ENCODE peak calls at places on chromosomes 11 and 22, in six cellular contexts. One of them, this sample, is unnamed. For H3K27me3 and H3K36me3, the result is how much of the 10 kb centered on the place peaks cover.

GRCh38 chr11:1390603-1391164 is 950 bp downstream of the BRSK2 start:
- DNase-seq in MM.1S: no peak
- DNase-seq in bronchial epithelial cell: no peak
- DNase-seq in CD4-positive, alpha-beta memory T cell: no peak
- DNase-seq in thoracic aorta: no peak
- DNase-seq in uterus: no peak
- DNase-seq in this sample: no peak

GRCh38 chr11:111639226-111639925 is 37.1 kb downstream of the SIK2 start:
- DNase-seq in MM.1S: no peak
- DNase-seq in bronchial epithelial cell: no peak
- DNase-seq in CD4-positive, alpha-beta memory T cell: no peak
- DNase-seq in thoracic aorta: no peak
- DNase-seq in uterus: no peak
- DNase-seq in this sample: no peak

GRCh38 chr11:7046474-7046873 is 26.2 kb downstream of the NLRP14 start:
- DNase-seq in MM.1S: no peak
- DNase-seq in bronchial epithelial cell: peak
- DNase-seq in CD4-positive, alpha-beta memory T cell: no peak
- DNase-seq in thoracic aorta: no peak
- DNase-seq in uterus: no peak
- DNase-seq in this sample: no peak

GRCh38 chr11:88651556-88651955 is 314.0 kb upstream of the CTSC start:
- DNase-seq in MM.1S: no peak
- DNase-seq in bronchial epithelial cell: peak
- DNase-seq in CD4-positive, alpha-beta memory T cell: no peak
- DNase-seq in thoracic aorta: no peak
- DNase-seq in uterus: no peak
- DNase-seq in this sample: no peak

GRCh38 chr11:114440971-114441810 is 1.9 kb downstream of the REXO2 start:
- DNase-seq in MM.1S: no peak
- DNase-seq in bronchial epithelial cell: no peak
- DNase-seq in CD4-positive, alpha-beta memory T cell: no peak
- DNase-seq in thoracic aorta: no peak
- DNase-seq in uterus: no peak
- DNase-seq in this sample: no peak

GRCh38 chr22:22343603-22344276 is 99.2 kb downstream of the VPREB1 start:
- DNase-seq in MM.1S: no peak
- DNase-seq in bronchial epithelial cell: no peak
- DNase-seq in CD4-positive, alpha-beta memory T cell: no peak
- DNase-seq in thoracic aorta: no peak
- DNase-seq in uterus: no peak
- DNase-seq in this sample: no peak

GRCh38 chr11:118353084-118353710 is 6.2 kb upstream of the UBE4A start:
- DNase-seq in MM.1S: peak
- DNase-seq in bronchial epithelial cell: peak
- DNase-seq in CD4-positive, alpha-beta memory T cell: no peak
- DNase-seq in thoracic aorta: no peak
- DNase-seq in uterus: no peak
- DNase-seq in this sample: peak

GRCh38 chr11:26344647-26345046 is 12.7 kb downstream of the ANO3 start:
- DNase-seq in MM.1S: no peak
- DNase-seq in bronchial epithelial cell: no peak
- DNase-seq in CD4-positive, alpha-beta memory T cell: no peak
- DNase-seq in thoracic aorta: no peak
- DNase-seq in uterus: no peak
- DNase-seq in this sample: no peak

GRCh38 chr11:76663912-76664440 is 6.6 kb downstream of the LRRC32 start:
- DNase-seq in MM.1S: no peak
- DNase-seq in bronchial epithelial cell: no peak
- DNase-seq in CD4-positive, alpha-beta memory T cell: no peak
- DNase-seq in thoracic aorta: no peak
- DNase-seq in uterus: no peak
- DNase-seq in this sample: no peak

GRCh38 chr11:67238894-67239794 is 27.1 kb upstream of the GRK2 start:
- DNase-seq in MM.1S: peak
- DNase-seq in bronchial epithelial cell: peak
- DNase-seq in CD4-positive, alpha-beta memory T cell: peak
- DNase-seq in thoracic aorta: no peak
- DNase-seq in uterus: no peak
- DNase-seq in this sample: peak

GRCh38 chr22:42871146-42872050 is 14.3 kb upstream of the ARFGAP3 start:
- DNase-seq in MM.1S: no peak
- DNase-seq in bronchial epithelial cell: no peak
- DNase-seq in CD4-positive, alpha-beta memory T cell: no peak
- DNase-seq in thoracic aorta: no peak
- DNase-seq in uterus: no peak
- DNase-seq in this sample: no peak

GRCh38 chr11:124520253-124520854 is 23.1 kb downstream of the OR8B12 start:
- DNase-seq in MM.1S: no peak
- DNase-seq in bronchial epithelial cell: no peak
- DNase-seq in CD4-positive, alpha-beta memory T cell: no peak
- DNase-seq in thoracic aorta: no peak
- DNase-seq in uterus: no peak
- DNase-seq in this sample: no peak

GRCh38 chr11:86180415-86180814 is 64.1 kb upstream of the EED start:
- DNase-seq in MM.1S: no peak
- DNase-seq in bronchial epithelial cell: no peak
- DNase-seq in CD4-positive, alpha-beta memory T cell: no peak
- DNase-seq in thoracic aorta: no peak
- DNase-seq in uterus: no peak
- DNase-seq in this sample: no peak

GRCh38 chr22:25327018-25327755 is 107.7 kb downstream of the CRYBB2 start:
- DNase-seq in MM.1S: no peak
- DNase-seq in bronchial epithelial cell: no peak
- DNase-seq in CD4-positive, alpha-beta memory T cell: no peak
- DNase-seq in thoracic aorta: no peak
- DNase-seq in uterus: no peak
- DNase-seq in this sample: no peak

GRCh38 chr11:46272816-46273427 is 4.5 kb upstream of the CREB3L1 start:
- DNase-seq in MM.1S: no peak
- DNase-seq in bronchial epithelial cell: peak
- DNase-seq in CD4-positive, alpha-beta memory T cell: no peak
- DNase-seq in thoracic aorta: no peak
- DNase-seq in uterus: peak
- DNase-seq in this sample: no peak

GRCh38 chr11:19561011-19561410 is 151.6 kb upstream of the NAV2 start:
- DNase-seq in MM.1S: no peak
- DNase-seq in bronchial epithelial cell: no peak
- DNase-seq in CD4-positive, alpha-beta memory T cell: no peak
- DNase-seq in thoracic aorta: no peak
- DNase-seq in uterus: no peak
- DNase-seq in this sample: no peak
- H3K27me3 ChIP-seq in MM.1S: under half
- H3K27me3 ChIP-seq in bronchial epithelial cell: under half
- H3K27me3 ChIP-seq in CD4-positive, alpha-beta memory T cell: under half
- H3K27me3 ChIP-seq in thoracic aorta: under half
- H3K27me3 ChIP-seq in uterus: under half
- H3K27me3 ChIP-seq in this sample: under half

GRCh38 chr11:35286156-35286555 is 133.2 kb downstream of the SLC1A2 start:
- DNase-seq in MM.1S: no peak
- DNase-seq in bronchial epithelial cell: no peak
- DNase-seq in CD4-positive, alpha-beta memory T cell: no peak
- DNase-seq in thoracic aorta: no peak
- DNase-seq in uterus: no peak
- DNase-seq in this sample: no peak

GRCh38 chr11:35289821-35290220 is 129.5 kb downstream of the SLC1A2 start:
- DNase-seq in MM.1S: no peak
- DNase-seq in bronchial epithelial cell: peak
- DNase-seq in CD4-positive, alpha-beta memory T cell: no peak
- DNase-seq in thoracic aorta: no peak
- DNase-seq in uterus: no peak
- DNase-seq in this sample: no peak

GRCh38 chr11:35287491-35287890 is 131.9 kb downstream of the SLC1A2 start:
- DNase-seq in MM.1S: no peak
- DNase-seq in bronchial epithelial cell: no peak
- DNase-seq in CD4-positive, alpha-beta memory T cell: no peak
- DNase-seq in thoracic aorta: no peak
- DNase-seq in uterus: no peak
- DNase-seq in this sample: no peak

GRCh38 chr11:35288817-35289541 is 130.4 kb downstream of the SLC1A2 start:
- DNase-seq in MM.1S: peak
- DNase-seq in bronchial epithelial cell: no peak
- DNase-seq in CD4-positive, alpha-beta memory T cell: no peak
- DNase-seq in thoracic aorta: no peak
- DNase-seq in uterus: no peak
- DNase-seq in this sample: no peak

GRCh38 chr11:35288311-35288710 is 131.0 kb downstream of the SLC1A2 start:
- DNase-seq in MM.1S: no peak
- DNase-seq in bronchial epithelial cell: no peak
- DNase-seq in CD4-positive, alpha-beta memory T cell: no peak
- DNase-seq in thoracic aorta: no peak
- DNase-seq in uterus: no peak
- DNase-seq in this sample: no peak
- H3K36me3 ChIP-seq in MM.1S: under half
- H3K36me3 ChIP-seq in bronchial epithelial cell: under half
- H3K36me3 ChIP-seq in CD4-positive, alpha-beta memory T cell: under half
- H3K36me3 ChIP-seq in thoracic aorta: under half
- H3K36me3 ChIP-seq in uterus: under half
- H3K36me3 ChIP-seq in this sample: under half

GRCh38 chr22:34946339-34946985 is 119.5 kb upstream of the ISX start:
- DNase-seq in MM.1S: no peak
- DNase-seq in bronchial epithelial cell: no peak
- DNase-seq in CD4-positive, alpha-beta memory T cell: no peak
- DNase-seq in thoracic aorta: no peak
- DNase-seq in uterus: no peak
- DNase-seq in this sample: no peak
- H3K27me3 ChIP-seq in MM.1S: under half
- H3K27me3 ChIP-seq in bronchial epithelial cell: under half
- H3K27me3 ChIP-seq in CD4-positive, alpha-beta memory T cell: under half
- H3K27me3 ChIP-seq in thoracic aorta: under half
- H3K27me3 ChIP-seq in uterus: under half
- H3K27me3 ChIP-seq in this sample: under half

GRCh38 chr22:49906799-49907290 is 11.4 kb downstream of the ALG12 start:
- DNase-seq in MM.1S: no peak
- DNase-seq in bronchial epithelial cell: no peak
- DNase-seq in CD4-positive, alpha-beta memory T cell: no peak
- DNase-seq in thoracic aorta: no peak
- DNase-seq in uterus: no peak
- DNase-seq in this sample: no peak
- H3K36me3 ChIP-seq in MM.1S: under half
- H3K36me3 ChIP-seq in bronchial epithelial cell: under half
- H3K36me3 ChIP-seq in CD4-positive, alpha-beta memory T cell: under half
- H3K36me3 ChIP-seq in thoracic aorta: under half
- H3K36me3 ChIP-seq in uterus: under half
- H3K36me3 ChIP-seq in this sample: under half